ENCODE peak calls at places on chromosomes 16 and 17, in nine cellular contexts. B is neural progenitor cell, P is heart left ventricle, G is upper lobe of right lung, Y is pancreas, D is colonic mucosa, R is stomach, H is fibroblast of lung, J is A549. M is an unnamed sample.
A peak's percentile ranks its signal among the peaks of the same experiment; 100 is the strongest.

GRCh38 chr17:41464682-41465081 is 2.5 kb downstream of the KRT32 start:
- DNase-seq in Y (no peak), D (no peak), R (peak; percentile 59), G (no peak), H (peak; percentile 96), P (no peak), B (no peak), J (peak; percentile 79), M (no peak)

GRCh38 chr16:16033208-16033717 is 83.8 kb downstream of the ABCC1 start:
- DNase-seq in P (no peak), D (no peak), J (no peak), Y (no peak), H (no peak), R (no peak), B (no peak), G (no peak), M (no peak)

GRCh38 chr17:16878084-16878483 is 93.8 kb downstream of the TNFRSF13B start:
- DNase-seq in D (no peak), G (no peak), J (no peak), R (peak; percentile 8), B (no peak), Y (no peak), H (no peak), P (no peak), M (no peak)

GRCh38 chr17:5508855-5509254 is 22.5 kb downstream of the MIS12 start:
- DNase-seq in B (peak; percentile 86), R (no peak), H (peak; percentile 88), Y (no peak), G (no peak), P (no peak), D (no peak), J (no peak), M (no peak)

GRCh38 chr17:2025622-2026309 is 632 bp upstream of the RTN4RL1 start:
- DNase-seq in R (peak; percentile 81), P (peak; percentile 85), G (peak; percentile 88), D (peak; percentile 76), J (peak; percentile 97), H (peak; percentile 54), Y (peak; percentile 79), B (peak; percentile 74), M (peak; percentile 86)

GRCh38 chr17:55990332-55991006 is 162.8 kb upstream of the ANKFN1 start:
- DNase-seq in R (no peak), H (no peak), J (no peak), B (peak; percentile 14), Y (no peak), P (no peak), D (no peak), G (no peak), M (no peak)

GRCh38 chr17:9529033-9529748 is 46.4 kb downstream of the STX8 start:
- DNase-seq in Y (no peak), D (no peak), G (no peak), J (peak; percentile 21), P (no peak), H (peak; percentile 45), R (no peak), B (peak; percentile 33), M (no peak)

GRCh38 chr16:30421010-30421409 is 8.8 kb downstream of the DCTPP1 start:
- DNase-seq in B (no peak), G (no peak), J (no peak), R (no peak), P (no peak), D (no peak), H (no peak), Y (no peak), M (no peak)

GRCh38 chr16:61897657-61898056 is 138.6 kb downstream of the CDH8 start:
- DNase-seq in P (no peak), J (no peak), R (no peak), G (no peak), H (no peak), Y (no peak), B (no peak), D (no peak), M (no peak)

GRCh38 chr17:3796110-3796821 is 4.7 kb downstream of the ITGAE start:
- DNase-seq in D (no peak), P (no peak), G (no peak), Y (no peak), J (no peak), R (peak; percentile 48), H (peak; percentile 40), B (no peak), M (no peak)

GRCh38 chr16:23537390-23537789 is 19.8 kb downstream of the EARS2 start:
- DNase-seq in D (no peak), G (no peak), Y (no peak), J (no peak), R (no peak), H (no peak), P (no peak), B (no peak), M (no peak)

GRCh38 chr16:84641643-84642358 is 6.5 kb upstream of the KLHL36 start:
- DNase-seq in G (no peak), P (no peak), J (no peak), R (no peak), Y (no peak), H (no peak), D (no peak), B (no peak), M (no peak)

GRCh38 chr16:63192969-63193368 is 1156.7 kb upstream of the CDH8 start:
- DNase-seq in P (no peak), J (no peak), D (no peak), B (no peak), H (peak; percentile 2), R (no peak), G (no peak), Y (no peak), M (no peak)

GRCh38 chr16:16172991-16173390 is 50.3 kb downstream of the ABCC6 start:
- DNase-seq in R (no peak), B (no peak), J (no peak), D (no peak), Y (no peak), G (no peak), P (peak; percentile 1), H (no peak), M (peak; percentile 18)

GRCh38 chr17:77208217-77208808 is 67.5 kb downstream of the SEC14L1 start:
- DNase-seq in G (no peak), R (peak; percentile 73), D (no peak), H (peak; percentile 42), B (peak; percentile 45), P (no peak), J (no peak), Y (no peak), M (no peak)
- TF ChIP-seq CTCF in G (peak; percentile 19), R (no peak), D (no peak), H (peak; percentile 36), B (peak; percentile 26), P (no peak), J (peak; percentile 9), Y (no peak), M (peak; percentile 44)

GRCh38 chr16:81795193-81795592 is 16.1 kb downstream of the PLCG2 start:
- DNase-seq in B (no peak), R (no peak), G (no peak), H (no peak), P (no peak), J (no peak), D (no peak), Y (no peak), M (no peak)

GRCh38 chr16:81797443-81797842 is 18.4 kb downstream of the PLCG2 start:
- DNase-seq in P (no peak), J (no peak), R (no peak), G (no peak), D (no peak), H (no peak), Y (no peak), B (no peak), M (no peak)

GRCh38 chr16:81798311-81799137 is 19.4 kb downstream of the PLCG2 start:
- DNase-seq in J (no peak), D (no peak), Y (no peak), R (no peak), B (no peak), H (no peak), G (peak; percentile 67), P (no peak), M (no peak)

GRCh38 chr16:81796585-81797346 is 17.7 kb downstream of the PLCG2 start:
- DNase-seq in J (no peak), G (no peak), B (no peak), Y (no peak), R (no peak), D (no peak), H (no peak), P (no peak), M (no peak)

DNA sequence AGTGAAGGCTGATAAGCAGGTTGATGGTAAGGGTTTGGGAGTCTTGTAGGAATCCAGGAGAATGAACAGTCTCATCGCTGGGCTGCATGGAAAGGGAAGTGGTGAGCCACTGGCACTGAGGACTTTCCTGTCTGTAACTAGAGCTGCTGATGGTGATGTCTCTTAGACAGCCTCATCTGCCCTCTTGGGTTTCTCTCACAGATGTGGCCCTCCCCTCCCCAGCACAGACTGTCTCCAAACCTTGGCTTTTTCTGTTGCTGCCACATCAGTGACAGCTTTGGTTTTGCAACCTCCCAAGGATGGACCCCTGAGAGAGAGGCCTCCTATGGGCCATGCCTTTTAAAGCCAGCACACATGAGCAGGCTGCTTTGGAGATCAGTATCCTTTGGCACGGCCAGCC is 16.9 kb downstream of the PLCG2 start:
- DNase-seq in P (no peak), H (no peak), J (no peak), G (no peak), Y (no peak), R (no peak), D (no peak), B (no peak), M (no peak)
- H3K4me3 ChIP-seq in P (no peak overlapping the region), H (no peak overlapping the region), J (no peak overlapping the region), G (no peak overlapping the region), Y (no peak overlapping the region), R (no peak overlapping the region), D (no peak overlapping the region), B (no peak overlapping the region), M (no peak overlapping the region)

GRCh38 chr16:87534751-87535150 is 41.9 kb upstream of the ZCCHC14 start:
- DNase-seq in J (no peak), Y (no peak), B (no peak), R (no peak), H (no peak), P (no peak), D (no peak), G (no peak), M (no peak)
- H3K9me3 ChIP-seq in J (peaks cover 80% of the 10 kb centered on the region), Y (no peaks in the 10 kb centered on the region), B (no peaks in the 10 kb centered on the region), R (peaks cover 18% of the 10 kb centered on the region), H (no peaks in the 10 kb centered on the region), P (peaks cover 27% of the 10 kb centered on the region), D (no peaks in the 10 kb centered on the region), G (peaks cover 5% of the 10 kb centered on the region), M (peaks cover 3% of the 10 kb centered on the region)

DNA sequence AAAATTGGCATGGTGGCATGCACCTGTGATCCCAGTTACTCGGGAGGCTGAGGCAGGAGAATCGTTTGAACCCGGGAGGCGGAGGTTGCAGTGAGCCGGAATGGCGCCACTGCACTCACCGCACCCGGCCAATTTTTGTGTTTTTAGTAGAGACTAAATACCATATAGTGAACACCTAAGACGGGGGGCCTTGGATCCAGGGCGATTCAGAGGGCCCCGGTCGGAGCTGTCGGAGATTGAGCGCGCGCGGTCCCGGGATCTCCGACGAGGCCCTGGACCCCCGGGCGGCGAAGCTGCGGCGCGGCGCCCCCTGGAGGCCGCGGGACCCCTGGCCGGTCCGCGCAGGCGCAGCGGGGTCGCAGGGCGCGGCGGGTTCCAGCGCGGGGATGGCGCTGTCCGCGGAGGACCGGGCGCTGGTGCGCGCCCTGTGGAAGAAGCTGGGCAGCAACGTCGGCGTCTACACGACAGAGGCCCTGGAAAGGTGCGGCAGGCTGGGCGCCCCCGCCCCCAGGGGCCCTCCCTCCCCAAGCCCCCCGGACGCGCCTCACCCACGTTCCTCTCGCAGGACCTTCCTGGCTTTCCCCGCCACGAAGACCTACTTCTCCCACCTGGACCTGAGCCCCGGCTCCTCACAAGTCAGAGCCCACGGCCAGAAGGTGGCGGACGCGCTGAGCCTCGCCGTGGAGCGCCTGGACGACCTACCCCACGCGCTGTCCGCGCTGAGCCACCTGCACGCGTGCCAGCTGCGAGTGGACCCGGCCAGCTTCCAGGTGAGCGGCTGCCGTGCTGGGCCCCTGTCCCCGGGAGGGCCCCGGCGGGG is at the start of gene HBQ1:
- DNase-seq in R (no peak), B (peak; percentile 78), D (no peak), J (peak; percentile 73), G (no peak), P (no peak), H (peak; percentile 24), Y (peak; percentile 40), M (peak; percentile 69)
- TF ChIP-seq CTCF in R (no peak), B (peak; percentile 66), D (peak; percentile 23), J (peak; percentile 85), G (peak; percentile 35), P (peak; percentile 6), H (peak; percentile 19), Y (no peak), M (no peak)

M was measured in kidney.